ENCODE peak calls at places on chromosome 9, in ten cellular contexts. L is fibroblast of the aortic adventitia, J is B cell, F is OCI-LY7, A is psoas muscle, U is HL-60, E is esophagus squamous epithelium, S is fibroblast of pulmonary artery, V is tibial artery, N is foreskin keratinocyte. B is an unnamed sample.

GRCh38 chr9:96626912-96627311 is 7.3 kb upstream of the CDC14B start:
- DNase-seq in L (no peak), J (no peak), F (no peak), A (no peak), U (no peak), E (no peak), S (no peak), V (no peak), N (peak; percentile 30), B (no peak)

GRCh38 chr9:128142061-128142460 is 7.2 kb upstream of the LCN2 start:
- DNase-seq in L (no peak), J (no peak), F (no peak), A (peak; percentile 7), U (no peak), E (no peak), S (no peak), V (no peak), N (no peak), B (no peak)

GRCh38 chr9:93942176-93942575 is 13.0 kb downstream of the BARX1 start:
- DNase-seq in L (no peak), J (no peak), F (no peak), A (no peak), U (no peak), E (no peak), S (peak; percentile 18), V (no peak), N (no peak), B (no peak)

GRCh38 chr9:94182532-94182931 is 76.6 kb upstream of the ZNF169 start:
- DNase-seq in L (no peak), J (no peak), F (no peak), A (no peak), U (no peak), E (no peak), S (no peak), V (no peak), N (no peak), B (no peak)

GRCh38 chr9:68545033-68545705 is 4.5 kb upstream of the TMEM252 start:
- DNase-seq in L (no peak), J (no peak), F (no peak), A (no peak), U (no peak), E (no peak), S (no peak), V (no peak), N (no peak), B (no peak)

GRCh38 chr9:105637787-105638395 is 24.4 kb upstream of the TAL2 start:
- DNase-seq in L (peak; percentile 10), J (no peak), F (peak; percentile 13), A (no peak), U (no peak), E (no peak), S (no peak), V (no peak), N (peak; percentile 5), B (no peak)

GRCh38 chr9:124889006-124889405 is 27.1 kb downstream of the ARPC5L start:
- DNase-seq in L (no peak), J (no peak), F (no peak), A (no peak), U (no peak), E (no peak), S (no peak), V (no peak), N (no peak), B (no peak)

GRCh38 chr9:86112057-86112456 is 12.7 kb upstream of the GOLM1 start:
- DNase-seq in L (no peak), J (no peak), F (no peak), A (no peak), U (no peak), E (no peak), S (no peak), V (no peak), N (no peak), B (no peak)

GRCh38 chr9:34405719-34406118 is 29.0 kb upstream of the MYORG start:
- DNase-seq in L (peak; percentile 18), J (no peak), F (no peak), A (no peak), U (no peak), E (no peak), S (peak; percentile 22), V (no peak), N (no peak), B (no peak)

GRCh38 chr9:4382722-4383317 is 83.0 kb upstream of the GLIS3 start:
- DNase-seq in L (peak; percentile 60), J (no peak), F (no peak), A (no peak), U (no peak), E (no peak), S (peak; percentile 55), V (no peak), N (no peak), B (no peak)

GRCh38 chr9:127163409-127163808 is 41.0 kb upstream of the ANGPTL2 start:
- DNase-seq in L (peak; percentile 66), J (no peak), F (peak; percentile 72), A (no peak), U (no peak), E (no peak), S (peak; percentile 88), V (no peak), N (peak; percentile 51), B (peak; percentile 38)

GRCh38 chr9:124448019-124448418 is 2.2 kb upstream of the ADGRD2 start:
- DNase-seq in L (no peak), J (no peak), F (no peak), A (no peak), U (no peak), E (no peak), S (no peak), V (peak; percentile 47), N (no peak), B (no peak)

GRCh38 chr9:132497731-132498130 is 84.7 kb upstream of the BARHL1 start:
- DNase-seq in L (no peak), J (no peak), F (no peak), A (no peak), U (no peak), E (no peak), S (no peak), V (no peak), N (no peak), B (no peak)

GRCh38 chr9:120711354-120711753 is 2.9 kb downstream of the MEGF9 start:
- DNase-seq in L (peak; percentile 18), J (no peak), F (no peak), A (no peak), U (no peak), E (no peak), S (no peak), V (no peak), N (no peak), B (no peak)

GRCh38 chr9:114389612-114390368 is 2.0 kb upstream of the AKNA start:
- DNase-seq in L (no peak), J (no peak), F (peak; percentile 65), A (no peak), U (no peak), E (no peak), S (no peak), V (no peak), N (no peak), B (no peak)
- TF ChIP-seq CTCF in L (no peak), J (no peak), F (peak; percentile 73), A (no peak), U (no peak), E (no peak), S (no peak), V (no peak), N (peak; percentile 1), B (no peak)

DNA sequence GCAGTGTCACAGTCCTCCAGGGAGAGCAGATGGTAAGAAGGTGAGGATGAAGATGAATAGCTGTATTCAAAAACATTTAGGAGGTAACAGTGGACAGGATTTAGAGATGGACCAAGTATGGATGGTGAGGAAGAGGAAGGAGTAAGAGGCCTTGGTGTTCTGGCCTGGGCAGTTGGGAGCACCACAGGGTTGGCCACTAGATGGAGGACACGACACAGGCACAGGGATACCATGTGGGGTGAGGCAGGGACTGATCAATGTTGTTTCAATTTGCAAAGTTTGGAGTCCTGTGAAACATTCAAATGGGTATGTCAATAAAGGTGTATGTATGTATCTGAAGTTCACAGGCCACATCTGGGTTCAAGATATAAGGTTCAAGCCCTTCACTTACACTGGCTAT is 141.1 kb upstream of the RASEF start:
- DNase-seq in L (no peak), J (no peak), F (no peak), A (no peak), U (no peak), E (no peak), S (peak; percentile 16), V (no peak), N (no peak), B (no peak)
- TF ChIP-seq CTCF in L (peak; percentile 18), J (no peak), F (no peak), A (peak; percentile 8), U (no peak), E (no peak), S (peak; percentile 40), V (no peak), N (peak; percentile 18), B (no peak)

GRCh38 chr9:110258671-110259070 is 2.4 kb upstream of the TXN start:
- DNase-seq in L (no peak), J (no peak), F (no peak), A (no peak), U (no peak), E (no peak), S (no peak), V (no peak), N (no peak), B (no peak)
- TF ChIP-seq CTCF in L (no peak), J (no peak), F (no peak), A (no peak), U (no peak), E (no peak), S (no peak), V (no peak), N (no peak), B (no peak)

DNA sequence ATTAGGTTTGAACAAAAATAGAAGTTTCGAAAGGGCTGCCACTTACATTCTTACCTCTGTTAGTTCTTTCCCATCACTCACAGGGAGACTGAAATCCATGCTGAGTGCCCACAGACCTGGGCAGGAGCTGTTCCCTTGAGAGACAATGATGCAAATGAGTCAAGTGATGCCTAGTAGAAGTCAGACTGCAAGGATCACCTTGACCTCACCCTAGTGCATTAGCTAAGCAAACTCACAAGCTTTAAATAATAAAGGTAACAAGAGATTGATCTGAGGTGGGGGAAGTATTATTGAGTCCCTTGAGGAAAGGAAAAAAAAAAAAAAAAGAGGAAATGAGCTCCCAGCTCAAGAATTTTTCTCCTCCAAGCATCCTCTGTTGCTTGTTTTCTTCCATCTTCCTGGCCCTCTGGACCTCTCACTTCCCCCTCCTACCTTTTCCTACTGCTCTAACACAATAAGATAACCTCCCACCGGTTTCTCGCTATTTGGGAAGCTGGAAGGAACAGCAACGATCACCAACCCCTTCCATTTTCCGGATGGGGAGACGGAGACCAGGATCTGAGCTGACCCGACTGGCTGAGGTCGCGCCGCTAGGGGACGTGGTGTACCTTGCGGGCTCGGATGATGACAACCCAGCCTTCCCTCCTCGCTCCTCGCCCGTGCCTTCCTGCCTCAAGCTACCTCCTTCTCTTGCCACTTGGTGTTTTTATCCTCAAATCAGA is 2.0 kb downstream of the LPAR1 start:
- DNase-seq in L (peak; percentile 73), J (no peak), F (no peak), A (peak; percentile 70), U (no peak), E (no peak), S (peak; percentile 49), V (peak; percentile 84), N (peak; percentile 49), B (peak; percentile 86)
- TF ChIP-seq CTCF in L (peak; percentile 87), J (no peak), F (no peak), A (no peak), U (no peak), E (peak; percentile 62), S (peak; percentile 73), V (peak; percentile 43), N (peak; percentile 76), B (peak; percentile 73)

B was measured in osteocyte.